ENCODE peak calls at places on chromosomes 5 and 9, in nine cellular contexts. B is left cardiac atrium; M is dorsolateral prefrontal cortex; R is NCI-H1105 treated with DMSO at 0.1 percent for 48 hours; J is activated naive CD4-positive, alpha-beta T cell treated with anti-CD3 and anti-CD28 coated beads for 36 hours; H is stimulated activated CD8-positive, alpha-beta memory T cell treated with anti-CD3 and anti-CD28 coated beads, Interleukin-7, amount 100 ng/mL, for 4 hours; C is RPMI8226; S is Daoy; D is stimulated activated CD4-positive, alpha-beta T cell treated with anti-CD3 and anti-CD28 coated beads, Interleukin-2, amount 100 ng/mL, for 48 hours. T is an unnamed sample.

GRCh38 chr5:178283520-178283919 is 50.9 kb upstream of the PHYKPL start:
- DNase-seq in B (no peak), M (no peak), R (no peak), J (no peak), H (no peak), C (no peak), S (no peak), D (no peak), T (no peak)

GRCh38 chr5:38808666-38809343 is 37.0 kb upstream of the OSMR start:
- DNase-seq in B (no peak), M (no peak), R (no peak), J (no peak), H (no peak), C (no peak), S (no peak), D (no peak), T (no peak)

GRCh38 chr9:35658144-35658893 is at the start of gene CCDC107:
- DNase-seq in B (peak), M (peak), R (peak), J (peak), H (peak), C (peak), S (peak), D (peak), T (peak)

GRCh38 chr5:51846015-51846414 is 462.8 kb downstream of the ISL1 start:
- DNase-seq in B (no peak), M (no peak), R (no peak), J (no peak), H (no peak), C (no peak), S (no peak), D (no peak), T (no peak)

GRCh38 chr9:99868845-99869244 is 37.6 kb upstream of the STX17 start:
- DNase-seq in B (no peak), M (no peak), R (no peak), J (no peak), H (no peak), C (no peak), S (peak), D (no peak), T (no peak)

GRCh38 chr9:90936380-90936779 is 134.8 kb downstream of the SYK start:
- DNase-seq in B (no peak), M (no peak), R (no peak), J (no peak), H (no peak), C (no peak), S (peak), D (no peak), T (no peak)

GRCh38 chr5:137506296-137506695 is 7.2 kb upstream of the SPOCK1 start:
- DNase-seq in B (no peak), M (no peak), R (no peak), J (no peak), H (no peak), C (no peak), S (no peak), D (no peak), T (no peak)

GRCh38 chr5:90434116-90434714 is 24.7 kb upstream of the CETN3 start:
- DNase-seq in B (no peak), M (peak), R (peak), J (peak), H (peak), C (peak), S (peak), D (peak), T (no peak)

GRCh38 chr9:84349706-84350105 is 9.1 kb upstream of the SLC28A3 start:
- DNase-seq in B (no peak), M (no peak), R (no peak), J (no peak), H (no peak), C (no peak), S (no peak), D (no peak), T (no peak)

GRCh38 chr9:20044686-20045085 is 255.8 kb upstream of the SLC24A2 start:
- DNase-seq in B (no peak), M (no peak), R (no peak), J (no peak), H (no peak), C (no peak), S (peak), D (no peak), T (no peak)

GRCh38 chr9:78238061-78239038 is 2.5 kb downstream of the CEP78 start:
- DNase-seq in B (no peak), M (no peak), R (no peak), J (no peak), H (peak), C (no peak), S (no peak), D (no peak), T (no peak)

GRCh38 chr5:2797981-2798380 is 46.5 kb upstream of the IRX2 start:
- DNase-seq in B (no peak), M (no peak), R (peak), J (no peak), H (no peak), C (no peak), S (peak), D (no peak), T (no peak)

GRCh38 chr5:52859619-52860018 is 71.9 kb downstream of the ITGA1 start:
- DNase-seq in B (no peak), M (no peak), R (no peak), J (no peak), H (no peak), C (no peak), S (peak), D (no peak), T (no peak)

GRCh38 chr5:135061001-135061400 is 27.0 kb upstream of the PITX1 start:
- DNase-seq in B (no peak), M (no peak), R (no peak), J (no peak), H (no peak), C (no peak), S (no peak), D (no peak), T (no peak)

GRCh38 chr5:181054871-181055494 is 14.9 kb downstream of the BTNL9 start:
- DNase-seq in B (no peak), M (no peak), R (no peak), J (no peak), H (no peak), C (no peak), S (no peak), D (no peak), T (no peak)

GRCh38 chr5:175202461-175203065 is 241.4 kb downstream of the DRD1 start:
- DNase-seq in B (no peak), M (no peak), R (peak), J (no peak), H (no peak), C (no peak), S (peak), D (no peak), T (no peak)

GRCh38 chr9:109319631-109320233 is 1.1 kb downstream of the EPB41L4B start:
- DNase-seq in B (peak), M (no peak), R (no peak), J (peak), H (no peak), C (peak), S (peak), D (no peak), T (no peak)

GRCh38 chr9:87643778-87644570 is 81.9 kb upstream of the CTSL start:
- DNase-seq in B (no peak), M (no peak), R (no peak), J (no peak), H (no peak), C (no peak), S (no peak), D (no peak), T (no peak)

GRCh38 chr5:113039229-113039628 is 62.6 kb downstream of the DCP2 start:
- DNase-seq in B (no peak), M (no peak), R (no peak), J (no peak), H (no peak), C (no peak), S (no peak), D (no peak), T (no peak)

GRCh38 chr5:92378961-92379611 is 996.0 kb upstream of the ARRDC3 start:
- DNase-seq in B (no peak), M (no peak), R (no peak), J (no peak), H (no peak), C (no peak), S (no peak), D (no peak), T (no peak)

GRCh38 chr5:137679910-137680309 is 56.0 kb downstream of the KLHL3 start:
- DNase-seq in B (no peak), M (no peak), R (no peak), J (no peak), H (no peak), C (no peak), S (no peak), D (no peak), T (no peak)

T was measured in nucleus accumbens.